ENCODE peak calls at places on chromosomes 5 and 9, in seven cellular contexts. One of them, this sample, is unnamed. For H3K4me1 and H3K36me3, the result is how much of the 10 kb centered on the place peaks cover.

GRCh38 chr5:40494631-40495030 is 185.1 kb upstream of the PTGER4 start:
- DNase-seq in fibroblast of lung: no peak
- DNase-seq in small intestine: peak
- DNase-seq in aorta: no peak
- DNase-seq in heart right ventricle: no peak
- DNase-seq in BE2C: no peak
- DNase-seq in Peyer's patch: no peak
- DNase-seq in this sample: no peak

GRCh38 chr5:7518947-7519560 is 123.1 kb downstream of the ADCY2 start:
- DNase-seq in small intestine: peak
- DNase-seq in aorta: no peak
- DNase-seq in heart right ventricle: no peak
- DNase-seq in Peyer's patch: no peak
- DNase-seq in BE2C: no peak
- DNase-seq in fibroblast of lung: no peak
- DNase-seq in this sample: peak

GRCh38 chr5:112848116-112848811 is 12.8 kb upstream of the SRP19 start:
- DNase-seq in fibroblast of lung: peak
- DNase-seq in aorta: no peak
- DNase-seq in BE2C: peak
- DNase-seq in heart right ventricle: peak
- DNase-seq in small intestine: peak
- DNase-seq in Peyer's patch: no peak
- DNase-seq in this sample: no peak

GRCh38 chr5:16304846-16305245 is 125.3 kb upstream of the MARCHF11 start:
- DNase-seq in Peyer's patch: no peak
- DNase-seq in heart right ventricle: no peak
- DNase-seq in fibroblast of lung: peak
- DNase-seq in BE2C: no peak
- DNase-seq in aorta: no peak
- DNase-seq in small intestine: no peak
- DNase-seq in this sample: no peak

GRCh38 chr5:157576678-157577077 is 1.1 kb upstream of the ADAM19 start:
- DNase-seq in Peyer's patch: no peak
- DNase-seq in BE2C: no peak
- DNase-seq in fibroblast of lung: no peak
- DNase-seq in small intestine: no peak
- DNase-seq in aorta: no peak
- DNase-seq in heart right ventricle: no peak
- DNase-seq in this sample: no peak

GRCh38 chr5:153463806-153464205 is 26.7 kb upstream of the GRIA1 start:
- DNase-seq in heart right ventricle: no peak
- DNase-seq in aorta: no peak
- DNase-seq in small intestine: no peak
- DNase-seq in Peyer's patch: no peak
- DNase-seq in BE2C: no peak
- DNase-seq in fibroblast of lung: peak
- DNase-seq in this sample: no peak

GRCh38 chr5:53431665-53432064 is 48.8 kb upstream of the FST start:
- DNase-seq in aorta: no peak
- DNase-seq in heart right ventricle: no peak
- DNase-seq in small intestine: no peak
- DNase-seq in fibroblast of lung: peak
- DNase-seq in Peyer's patch: no peak
- DNase-seq in BE2C: no peak
- DNase-seq in this sample: no peak

GRCh38 chr5:1546556-1546955 is 22.8 kb upstream of the LPCAT1 start:
- DNase-seq in heart right ventricle: no peak
- DNase-seq in Peyer's patch: peak
- DNase-seq in BE2C: no peak
- DNase-seq in small intestine: no peak
- DNase-seq in fibroblast of lung: no peak
- DNase-seq in aorta: no peak
- DNase-seq in this sample: peak

GRCh38 chr5:131671994-131672655 is 37.1 kb upstream of the RAPGEF6 start:
- DNase-seq in BE2C: no peak
- DNase-seq in small intestine: peak
- DNase-seq in aorta: no peak
- DNase-seq in fibroblast of lung: peak
- DNase-seq in heart right ventricle: peak
- DNase-seq in Peyer's patch: no peak
- DNase-seq in this sample: no peak

GRCh38 chr5:132747693-132748440 is 641 bp downstream of the CCNI2 start:
- DNase-seq in small intestine: peak
- DNase-seq in BE2C: no peak
- DNase-seq in Peyer's patch: peak
- DNase-seq in heart right ventricle: no peak
- DNase-seq in fibroblast of lung: no peak
- DNase-seq in aorta: no peak
- DNase-seq in this sample: no peak

GRCh38 chr5:74406844-74407243 is 233.7 kb downstream of the ENC1 start:
- DNase-seq in small intestine: no peak
- DNase-seq in BE2C: no peak
- DNase-seq in fibroblast of lung: no peak
- DNase-seq in Peyer's patch: no peak
- DNase-seq in aorta: no peak
- DNase-seq in heart right ventricle: no peak
- DNase-seq in this sample: no peak

GRCh38 chr9:16029056-16029615 is 476.3 kb downstream of the CCDC171 start:
- DNase-seq in heart right ventricle: no peak
- DNase-seq in aorta: no peak
- DNase-seq in fibroblast of lung: peak
- DNase-seq in small intestine: no peak
- DNase-seq in BE2C: no peak
- DNase-seq in Peyer's patch: no peak
- DNase-seq in this sample: no peak

GRCh38 chr9:4237748-4238511 is 61.9 kb downstream of the GLIS3 start:
- DNase-seq in fibroblast of lung: peak
- DNase-seq in aorta: no peak
- DNase-seq in small intestine: no peak
- DNase-seq in BE2C: no peak
- DNase-seq in heart right ventricle: peak
- DNase-seq in Peyer's patch: no peak
- DNase-seq in this sample: no peak

GRCh38 chr9:95048225-95049087 is 269.1 kb downstream of the FANCC start:
- DNase-seq in Peyer's patch: peak
- DNase-seq in small intestine: peak
- DNase-seq in aorta: peak
- DNase-seq in heart right ventricle: peak
- DNase-seq in fibroblast of lung: peak
- DNase-seq in BE2C: peak
- DNase-seq in this sample: peak

GRCh38 chr9:88322906-88323566 is 65.2 kb upstream of the SPIN1 start:
- DNase-seq in aorta: no peak
- DNase-seq in BE2C: no peak
- DNase-seq in heart right ventricle: peak
- DNase-seq in small intestine: peak
- DNase-seq in Peyer's patch: no peak
- DNase-seq in fibroblast of lung: peak
- DNase-seq in this sample: no peak

GRCh38 chr5:137398751-137399150 is 100.4 kb downstream of the SPOCK1 start:
- DNase-seq in heart right ventricle: no peak
- DNase-seq in fibroblast of lung: no peak
- DNase-seq in BE2C: no peak
- DNase-seq in aorta: no peak
- DNase-seq in small intestine: no peak
- DNase-seq in Peyer's patch: no peak
- DNase-seq in this sample: no peak

GRCh38 chr5:137398175-137398574 is 101.0 kb downstream of the SPOCK1 start:
- DNase-seq in aorta: no peak
- DNase-seq in small intestine: no peak
- DNase-seq in BE2C: no peak
- DNase-seq in Peyer's patch: no peak
- DNase-seq in heart right ventricle: no peak
- DNase-seq in fibroblast of lung: no peak
- DNase-seq in this sample: no peak

GRCh38 chr5:137393196-137393993 is 105.7 kb downstream of the SPOCK1 start:
- DNase-seq in fibroblast of lung: peak
- DNase-seq in small intestine: no peak
- DNase-seq in aorta: no peak
- DNase-seq in Peyer's patch: no peak
- DNase-seq in heart right ventricle: no peak
- DNase-seq in BE2C: no peak
- DNase-seq in this sample: no peak

GRCh38 chr5:137392261-137392660 is 106.9 kb downstream of the SPOCK1 start:
- DNase-seq in fibroblast of lung: peak
- DNase-seq in aorta: no peak
- DNase-seq in BE2C: no peak
- DNase-seq in heart right ventricle: no peak
- DNase-seq in Peyer's patch: no peak
- DNase-seq in small intestine: no peak
- DNase-seq in this sample: no peak

DNA sequence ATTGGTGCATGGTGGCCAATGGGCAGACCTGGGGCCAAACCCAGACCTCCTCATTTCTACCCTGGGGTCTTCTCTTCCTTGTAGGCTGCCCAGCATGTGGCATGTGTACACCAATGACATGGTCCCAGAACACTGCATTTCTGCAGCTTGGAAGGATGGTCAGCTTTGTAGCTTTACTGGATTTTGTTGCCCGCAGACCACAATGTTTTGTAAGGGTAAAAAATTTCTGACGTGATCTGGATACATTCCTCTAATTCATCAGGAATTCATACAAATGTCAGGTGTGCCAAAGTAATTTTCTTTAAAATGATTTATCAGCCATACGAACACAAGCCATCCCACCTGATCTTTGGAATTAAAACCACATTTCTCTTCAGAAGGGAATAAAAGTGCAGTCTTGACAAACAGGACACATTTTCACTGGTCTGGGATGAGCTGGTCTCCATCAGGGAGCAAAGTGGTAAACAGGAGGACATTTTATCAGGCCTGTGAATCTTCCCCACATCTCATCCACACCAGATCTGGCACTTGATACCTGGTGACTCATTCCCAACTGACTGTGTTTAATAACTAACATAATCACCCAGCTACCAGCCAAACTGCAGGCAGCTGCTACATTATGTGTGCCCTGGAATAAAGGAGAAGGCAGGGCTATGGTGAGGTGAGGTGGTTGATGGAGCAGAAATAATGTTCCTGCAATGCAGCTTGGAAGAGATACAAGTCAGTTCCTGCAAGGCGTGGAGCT is 103.9 kb downstream of the SPOCK1 start:
- DNase-seq in BE2C: no peak
- DNase-seq in fibroblast of lung: peak
- DNase-seq in Peyer's patch: no peak
- DNase-seq in small intestine: no peak
- DNase-seq in heart right ventricle: no peak
- DNase-seq in aorta: no peak
- DNase-seq in this sample: no peak
- H3K4me1 ChIP-seq in BE2C: under half
- H3K4me1 ChIP-seq in fibroblast of lung: under half
- H3K4me1 ChIP-seq in Peyer's patch: under half
- H3K4me1 ChIP-seq in small intestine: under half
- H3K4me1 ChIP-seq in heart right ventricle: under half
- H3K4me1 ChIP-seq in aorta: under half
- H3K4me1 ChIP-seq in this sample: under half

GRCh38 chr9:33950371-33950770 is 98.3 kb downstream of the UBAP2 start:
- DNase-seq in fibroblast of lung: peak
- DNase-seq in heart right ventricle: no peak
- DNase-seq in small intestine: no peak
- DNase-seq in BE2C: no peak
- DNase-seq in Peyer's patch: no peak
- DNase-seq in aorta: no peak
- DNase-seq in this sample: no peak
- H3K36me3 ChIP-seq in fibroblast of lung: under half
- H3K36me3 ChIP-seq in heart right ventricle: half or more
- H3K36me3 ChIP-seq in small intestine: under half
- H3K36me3 ChIP-seq in BE2C: half or more
- H3K36me3 ChIP-seq in Peyer's patch: under half
- H3K36me3 ChIP-seq in aorta: under half
- H3K36me3 ChIP-seq in this sample: under half

DNA sequence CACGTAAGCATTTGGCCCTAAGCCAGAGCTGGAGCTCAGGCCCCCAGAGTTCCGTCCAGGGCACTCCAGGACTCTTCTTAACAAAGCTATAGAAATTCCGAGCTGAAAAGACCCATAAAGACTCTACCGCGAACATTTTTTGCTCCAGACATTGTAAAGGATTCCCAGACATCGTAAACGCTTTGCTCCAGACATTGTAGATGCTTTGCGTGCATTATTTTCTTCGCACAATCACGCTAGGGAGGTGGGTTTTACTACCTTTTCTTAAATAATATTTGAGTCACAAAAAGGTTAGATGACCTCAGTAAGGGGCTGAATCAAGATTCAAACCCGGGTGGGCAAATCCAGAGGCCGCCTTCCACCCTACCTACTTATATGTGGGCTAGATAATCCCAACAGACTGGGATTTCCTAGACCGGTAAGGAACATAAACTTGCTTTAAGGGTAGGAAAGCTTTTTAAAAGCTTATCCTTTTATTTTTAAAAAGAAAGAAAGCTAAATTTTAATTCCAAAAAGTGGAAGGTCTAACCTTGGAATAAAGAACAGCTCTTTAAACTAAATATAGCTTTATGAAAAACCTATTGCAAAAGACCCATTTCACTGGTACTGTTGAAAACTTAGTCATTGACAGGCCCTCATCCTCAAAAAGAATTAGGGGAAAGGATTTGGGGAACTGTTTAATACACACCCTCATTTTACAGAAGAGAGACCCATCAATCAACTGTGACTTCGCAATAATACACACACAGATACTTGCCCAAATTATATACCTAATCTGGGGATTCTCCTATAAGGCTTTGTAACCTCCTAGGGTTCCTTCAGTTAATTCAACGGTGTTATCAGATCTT is 816 bp upstream of the TNIP1 start:
- DNase-seq in BE2C: no peak
- DNase-seq in small intestine: no peak
- DNase-seq in fibroblast of lung: no peak
- DNase-seq in Peyer's patch: no peak
- DNase-seq in aorta: no peak
- DNase-seq in heart right ventricle: no peak
- DNase-seq in this sample: no peak
- H3K4me1 ChIP-seq in BE2C: under half
- H3K4me1 ChIP-seq in small intestine: under half
- H3K4me1 ChIP-seq in fibroblast of lung: under half
- H3K4me1 ChIP-seq in Peyer's patch: under half
- H3K4me1 ChIP-seq in aorta: under half
- H3K4me1 ChIP-seq in heart right ventricle: half or more
- H3K4me1 ChIP-seq in this sample: half or more

DNA sequence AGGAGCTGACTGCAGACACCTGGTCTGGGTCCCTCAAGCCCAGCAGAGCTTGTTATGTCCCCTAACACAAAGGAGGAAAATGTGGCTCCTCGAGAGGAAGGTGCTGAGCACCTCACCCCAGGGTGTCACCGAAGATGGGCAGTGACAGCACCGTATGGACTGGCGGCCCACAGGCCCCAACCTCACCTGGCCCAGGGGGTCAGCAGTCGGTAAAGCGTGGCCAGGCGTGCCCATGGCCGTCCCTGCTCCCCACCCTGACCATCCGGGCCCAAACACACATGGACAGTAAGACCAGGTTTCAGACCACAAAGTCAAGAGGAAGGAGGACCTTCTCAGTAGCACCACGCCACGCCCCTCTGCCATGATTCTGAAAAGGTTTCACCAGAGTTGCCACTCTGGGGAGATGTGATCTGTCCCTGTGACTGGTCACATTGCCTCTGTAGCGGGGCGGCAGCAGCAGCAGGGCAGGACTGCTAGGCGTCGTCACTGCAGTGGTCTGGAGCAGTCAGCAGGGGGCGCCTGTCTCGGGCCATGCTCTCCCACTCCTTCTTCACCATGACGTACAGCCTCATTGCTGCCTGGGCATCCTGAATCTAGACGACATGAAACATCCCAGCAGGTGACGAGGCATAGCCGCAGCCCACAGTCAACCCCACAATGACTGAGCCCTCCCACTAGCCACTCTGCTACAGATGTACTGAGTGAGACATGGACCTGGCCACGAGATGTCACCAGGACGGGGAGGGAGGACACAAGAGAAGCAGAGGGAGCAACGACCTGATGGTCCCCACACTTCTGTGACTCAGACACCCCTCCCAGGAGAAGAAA is 11.1 kb downstream of the REXO4 start:
- DNase-seq in fibroblast of lung: peak
- DNase-seq in Peyer's patch: peak
- DNase-seq in small intestine: peak
- DNase-seq in BE2C: peak
- DNase-seq in heart right ventricle: peak
- DNase-seq in aorta: peak
- DNase-seq in this sample: peak
- H3K36me3 ChIP-seq in fibroblast of lung: under half
- H3K36me3 ChIP-seq in Peyer's patch: under half
- H3K36me3 ChIP-seq in small intestine: under half
- H3K36me3 ChIP-seq in BE2C: under half
- H3K36me3 ChIP-seq in heart right ventricle: half or more
- H3K36me3 ChIP-seq in aorta: under half
- H3K36me3 ChIP-seq in this sample: under half

This sample was measured in psoas muscle.